ENCODE peak calls at places on chromosomes 4 and X, in seven cellular contexts. V is kidney epithelial cell; J is activated T-cell treated with anti-CD3 and anti-CD28 coated beads for 48 hours; M is thoracic aorta; G is stimulated activated CD4-positive, alpha-beta T cell treated with anti-CD3 and anti-CD28 coated beads, Interleukin-2, amount 100 ng/mL, for 4 hours; D is left ventricle myocardium superior; E is SK-N-DZ. H is an unnamed sample.

GRCh38 chr4:89898304-89898716 is 3.7 kb downstream of the MMRN1 start:
- DNase-seq in V (no peak), J (no peak), M (no peak), G (no peak), D (no peak), E (no peak), H (no peak)

GRCh38 chr4:120066182-120066524 is 495 bp downstream of the MAD2L1 start:
- DNase-seq in V (no peak), J (peak), M (no peak), G (no peak), D (no peak), E (no peak), H (no peak)

GRCh38 chr4:74536557-74536956 is 91.6 kb downstream of the AREG start:
- DNase-seq in V (no peak), J (no peak), M (no peak), G (no peak), D (no peak), E (no peak), H (no peak)

GRCh38 chrX:67787196-67787595 is 243.4 kb downstream of the AR start:
- DNase-seq in V (no peak), J (no peak), M (no peak), G (no peak), D (no peak), E (no peak), H (no peak)

GRCh38 chrX:107450823-107451509 is 1.5 kb downstream of the FRMPD3 start:
- DNase-seq in V (no peak), J (no peak), M (no peak), G (no peak), D (no peak), E (no peak), H (no peak)

GRCh38 chrX:155888139-155888538 is 7.0 kb downstream of the VAMP7 start:
- DNase-seq in V (peak), J (no peak), M (no peak), G (no peak), D (no peak), E (no peak), H (no peak)

GRCh38 chr4:7179158-7179557 is 13.2 kb upstream of the SORCS2 start:
- DNase-seq in V (no peak), J (no peak), M (no peak), G (no peak), D (no peak), E (no peak), H (no peak)

GRCh38 chr4:184453402-184454160 is 20.8 kb downstream of the IRF2 start:
- DNase-seq in V (no peak), J (no peak), M (no peak), G (peak), D (no peak), E (no peak), H (no peak)

GRCh38 chr4:188918787-188919186 is 779.5 kb downstream of the TRIML1 start:
- DNase-seq in V (no peak), J (no peak), M (no peak), G (no peak), D (no peak), E (no peak), H (no peak)

GRCh38 chr4:96472103-96472867 is 632.4 kb downstream of the PDHA2 start:
- DNase-seq in V (no peak), J (no peak), M (no peak), G (no peak), D (no peak), E (no peak), H (no peak)

GRCh38 chr4:113646456-113646809 is 115.1 kb downstream of the CAMK2D start:
- DNase-seq in V (no peak), J (no peak), M (no peak), G (no peak), D (peak), E (no peak), H (no peak)

GRCh38 chrX:74389016-74389415 is 32.3 kb upstream of the SLC16A2 start:
- DNase-seq in V (no peak), J (no peak), M (no peak), G (no peak), D (no peak), E (no peak), H (no peak)

GRCh38 chr4:103482893-103483292 is 236.9 kb downstream of the TACR3 start:
- DNase-seq in V (no peak), J (no peak), M (no peak), G (no peak), D (no peak), E (no peak), H (no peak)